ENCODE peak calls at places on chromosomes 1 and 21, in four cellular contexts. P, L, Y and U are unnamed samples.

GRCh38 chr1:111938536-111938935 is 50.9 kb downstream of the KCND3 start:
- ATAC-seq in P (no peak), L (no peak), Y (no peak), U (no peak)

GRCh38 chr1:234933475-234933874 is 195.2 kb downstream of the TOMM20 start:
- ATAC-seq in P (no peak), L (no peak), Y (peak; percentile 87), U (peak; percentile 56)

GRCh38 chr1:35488346-35488745 is 68.9 kb downstream of the KIAA0319L start:
- ATAC-seq in P (no peak), L (no peak), Y (no peak), U (no peak)

GRCh38 chr1:205585169-205585834 is 46.5 kb downstream of the ELK4 start:
- ATAC-seq in P (no peak), L (no peak), Y (no peak), U (no peak)

GRCh38 chr21:25240974-25241373 is 366.3 kb downstream of the MRPL39 start:
- ATAC-seq in P (no peak), L (no peak), Y (no peak), U (no peak)

GRCh38 chr1:84780000-84780716 is 89.9 kb upstream of the SSX2IP start:
- ATAC-seq in P (no peak), L (no peak), Y (peak; percentile 14), U (no peak)

GRCh38 chr1:94925561-94926364 is 1.1 kb downstream of the CNN3 start:
- ATAC-seq in P (peak; percentile 26), L (peak; percentile 51), Y (peak; percentile 54), U (peak; percentile 26)

GRCh38 chr1:194477908-194478307 is 1291.5 kb upstream of the B3GALT2 start:
- ATAC-seq in P (no peak), L (no peak), Y (no peak), U (no peak)

GRCh38 chr1:43913666-43914325 is 19.8 kb upstream of the ARTN start:
- ATAC-seq in P (no peak), L (no peak), Y (no peak), U (no peak)

GRCh38 chr1:116553386-116554115 is 17.3 kb downstream of the CD58 start:
- ATAC-seq in P (no peak), L (no peak), Y (no peak), U (no peak)

GRCh38 chr1:70264875-70265274 is 43.7 kb downstream of the SRSF11 start:
- ATAC-seq in P (no peak), L (no peak), Y (no peak), U (no peak)

GRCh38 chr1:117631761-117632160 is 25.9 kb downstream of the TENT5C start:
- ATAC-seq in P (no peak), L (no peak), Y (no peak), U (no peak)

GRCh38 chr1:92877792-92878191 is 46.0 kb downstream of the RPL5 start:
- ATAC-seq in P (no peak), L (no peak), Y (no peak), U (no peak)

GRCh38 chr1:111417755-111418154 is 9.8 kb downstream of the OVGP1 start:
- ATAC-seq in P (no peak), L (peak; percentile 98), Y (no peak), U (no peak)

GRCh38 chr1:22935450-22935849 is 37.2 kb downstream of the LACTBL1 start:
- ATAC-seq in P (no peak), L (no peak), Y (no peak), U (no peak)

GRCh38 chr1:246801241-246802020 is 77.2 kb downstream of the SCCPDH start:
- ATAC-seq in P (no peak), L (peak; percentile 75), Y (no peak), U (no peak)

GRCh38 chr1:56788102-56788501 is 31.1 kb downstream of the FYB2 start:
- ATAC-seq in P (no peak), L (peak; percentile 73), Y (no peak), U (no peak)

GRCh38 chr1:21816602-21817302 is 4.7 kb downstream of the LDLRAD2 start:
- ATAC-seq in P (peak; percentile 19), L (peak; percentile 12), Y (no peak), U (no peak)
- TF ChIP-seq POLR2A in P (no peak), L (no peak), Y (no peak), U (no peak)

DNA sequence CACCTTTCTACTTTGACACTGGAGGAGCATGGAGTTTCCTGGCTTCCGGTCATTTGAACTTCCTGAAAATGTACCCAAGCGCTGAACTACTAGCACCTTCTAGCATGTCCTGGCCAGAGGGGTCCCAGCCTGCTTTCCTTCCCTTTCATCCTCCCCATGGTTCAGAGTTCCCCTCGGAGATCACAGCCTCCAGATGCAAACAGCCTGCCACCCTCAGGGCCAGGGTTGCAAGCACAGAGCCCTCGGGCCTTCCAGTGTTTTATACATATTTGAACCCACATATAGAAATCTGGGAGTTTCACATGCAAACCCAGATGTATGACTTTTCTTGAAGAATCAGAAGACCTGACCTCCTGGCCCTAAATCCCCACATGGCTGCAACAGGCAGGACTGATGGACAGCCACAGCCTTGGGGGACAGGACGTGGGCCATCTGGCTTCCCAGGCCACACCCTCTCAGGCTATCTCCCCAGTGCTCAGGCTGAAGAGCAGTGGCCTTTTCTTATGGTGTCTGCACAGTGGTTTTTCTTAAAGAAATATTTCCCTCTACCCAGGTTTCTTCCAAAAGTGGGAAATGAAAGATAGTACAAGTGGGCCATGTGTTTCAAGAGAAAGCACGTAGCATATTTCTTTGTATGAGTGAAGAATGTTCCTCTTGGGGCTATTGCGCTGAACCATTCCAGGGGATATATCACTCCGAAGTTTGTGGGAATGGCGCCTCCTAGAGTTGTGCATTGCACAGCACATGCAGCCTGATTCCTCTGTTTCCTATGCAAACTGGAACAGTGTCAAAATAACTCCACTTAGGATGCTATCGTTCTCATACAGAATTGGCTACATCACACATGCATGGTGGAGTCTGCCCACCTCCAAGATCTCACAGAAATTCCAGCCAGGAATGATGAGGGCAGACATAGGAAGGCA is 232.0 kb upstream of the VAMP3 start:
- ATAC-seq in P (no peak), L (no peak), Y (no peak), U (no peak)
- H3K27ac ChIP-seq in P (peak overlapping the region; percentile 58), L (no peak overlapping the region), Y (no peak overlapping the region), U (no peak overlapping the region)

GRCh38 chr1:236565530-236565929 is 38.8 kb downstream of the HEATR1 start:
- ATAC-seq in P (no peak), L (no peak), Y (no peak), U (no peak)

GRCh38 chr1:236556606-236557005 is 32.8 kb downstream of the LGALS8 start:
- ATAC-seq in P (no peak), L (no peak), Y (no peak), U (no peak)

GRCh38 chr1:236561976-236562375 is 38.2 kb downstream of the LGALS8 start:
- ATAC-seq in P (no peak), L (no peak), Y (no peak), U (no peak)

GRCh38 chr1:236558069-236558468 is 34.3 kb downstream of the LGALS8 start:
- ATAC-seq in P (no peak), L (no peak), Y (no peak), U (no peak)

GRCh38 chr1:236560213-236560771 is 36.5 kb downstream of the LGALS8 start:
- ATAC-seq in P (peak; percentile 22), L (peak; percentile 53), Y (no peak), U (no peak)
- TF ChIP-seq CTCF in P (peak; percentile 13), L (peak; percentile 4), Y (no peak), U (no peak)

DNA sequence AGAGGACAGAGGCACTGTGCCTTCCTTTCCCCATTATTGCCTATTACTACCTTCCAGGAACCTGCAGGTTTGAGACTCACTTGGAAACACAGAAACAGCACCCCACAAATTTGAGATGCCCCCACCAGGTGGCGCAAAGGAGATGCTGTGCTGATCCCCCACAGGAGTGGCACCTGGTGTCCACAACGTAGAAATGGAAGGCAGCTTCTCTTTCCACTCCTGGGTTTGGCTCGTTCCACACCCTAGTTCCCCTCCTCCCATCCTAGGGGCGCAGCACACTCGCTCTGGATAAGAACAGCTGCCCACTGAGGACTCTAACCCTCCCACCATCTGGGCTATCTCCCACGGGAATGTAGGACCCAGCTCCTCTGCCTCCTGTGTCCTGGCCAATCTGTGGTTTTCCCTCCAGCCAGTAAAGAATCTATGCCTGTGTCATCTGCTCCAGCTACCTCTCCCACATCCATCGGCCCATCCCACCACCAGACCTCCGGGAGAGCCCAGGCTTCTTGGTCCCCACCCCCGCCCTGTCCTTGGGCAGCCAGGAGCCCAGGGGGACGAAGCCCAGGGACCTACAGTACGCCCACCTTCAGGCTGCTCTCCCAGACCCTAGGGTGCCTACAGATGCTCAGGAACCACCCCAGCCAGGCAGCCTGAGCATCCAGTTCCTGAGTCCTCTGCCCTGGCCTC is 663 bp downstream of the THBS3 start:
- ATAC-seq in P (peak; percentile 62), L (peak; percentile 55), Y (peak; percentile 51), U (peak; percentile 20)
- TF ChIP-seq POLR2A in P (no peak), L (no peak), Y (no peak), U (no peak)

DNA sequence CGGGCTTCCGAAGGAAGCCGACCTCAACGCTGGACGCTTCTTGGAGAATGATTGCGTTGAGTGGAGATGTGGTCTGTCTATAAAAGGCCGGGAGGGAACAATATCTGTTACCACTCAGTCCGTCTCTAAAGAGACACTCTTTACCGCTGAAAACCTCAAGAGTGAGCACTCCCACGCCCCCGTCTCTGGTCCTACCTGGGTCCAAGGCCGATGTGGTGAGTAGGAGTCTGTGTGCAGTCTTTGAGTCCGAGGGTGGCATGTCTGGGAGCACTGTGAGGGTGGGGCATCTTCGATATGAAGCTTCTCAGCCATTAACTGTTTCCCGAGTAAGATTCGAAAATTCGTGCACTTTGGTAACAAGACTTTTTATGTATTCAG is 579 bp downstream of the ZFP69 start:
- ATAC-seq in P (no peak), L (peak; percentile 64), Y (peak; percentile 58), U (peak; percentile 31)
- H3K27ac ChIP-seq in P (no peak overlapping the region), L (peak overlapping the region; percentile 37), Y (peak overlapping the region; percentile 75), U (peak overlapping the region; percentile 78)

GRCh38 chr1:99665212-99665611 is 19.3 kb downstream of the PALMD start:
- ATAC-seq in P (no peak), L (no peak), Y (no peak), U (no peak)

GRCh38 chr1:99660496-99660895 is 14.6 kb downstream of the PALMD start:
- ATAC-seq in P (no peak), L (no peak), Y (no peak), U (peak; percentile 4)

GRCh38 chr1:99663501-99663900 is 17.6 kb downstream of the PALMD start:
- ATAC-seq in P (no peak), L (no peak), Y (no peak), U (no peak)

GRCh38 chr1:99661780-99662179 is 15.9 kb downstream of the PALMD start:
- ATAC-seq in P (no peak), L (no peak), Y (no peak), U (no peak)

DNA sequence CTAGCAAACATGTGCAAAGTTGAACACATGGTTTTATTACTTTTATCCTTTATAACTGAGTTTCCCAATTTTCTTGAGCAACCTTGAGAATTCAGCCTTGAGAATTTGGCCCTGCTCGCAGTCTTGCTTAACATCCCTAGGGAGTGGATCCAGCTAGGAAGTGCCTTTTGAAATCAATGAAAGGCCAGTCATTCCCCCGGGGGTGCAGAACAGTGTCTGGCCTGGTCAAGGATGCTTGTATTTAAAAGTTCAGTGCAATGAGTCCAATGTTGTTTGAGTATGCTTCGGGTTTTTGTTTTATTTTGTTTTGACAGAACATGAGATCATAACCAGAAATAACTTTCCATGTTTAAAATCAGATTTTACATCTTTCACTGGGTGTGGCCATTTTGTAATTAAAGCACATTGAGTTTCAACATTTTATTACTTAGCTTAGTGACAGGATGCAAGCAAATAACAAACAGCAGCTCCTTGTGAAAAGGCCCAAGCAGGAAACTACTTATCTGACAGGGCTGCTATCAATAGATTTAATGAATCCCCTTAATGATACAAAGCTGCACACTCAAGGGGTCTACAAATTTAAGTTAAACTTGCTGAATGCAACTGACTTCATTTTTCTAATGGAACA is 16.8 kb downstream of the PALMD start:
- ATAC-seq in P (no peak), L (peak; percentile 54), Y (peak; percentile 77), U (peak; percentile 90)
- TF ChIP-seq CTCF in P (no peak), L (no peak), Y (no peak), U (no peak)